ENCODE peak calls at places on chromosomes 1 and 21, in ten cellular contexts. A is tibial nerve, B is lower leg skin, S is IMR-90, F is NB4, Z is heart left ventricle, W is prostate gland, Q is A549, I is gastrocnemius medialis, L is spleen. X is an unnamed sample.

GRCh38 chr1:33130297-33130696 is 49.3 kb downstream of the AZIN2 start:
- DNase-seq in Q (no peak), L (no peak), W (no peak), S (peak; percentile 64), Z (no peak), B (peak; percentile 26), F (peak; percentile 78), A (no peak), I (peak; percentile 40), X (no peak)

GRCh38 chr1:31669786-31670582 is 25.3 kb upstream of the PEF1 start:
- DNase-seq in W (peak; percentile 91), Q (peak; percentile 40), A (peak; percentile 69), L (no peak), I (peak; percentile 64), S (peak; percentile 20), F (peak; percentile 34), B (peak; percentile 92), Z (peak; percentile 74), X (no peak)

GRCh38 chr1:66916320-66916719 is 8.3 kb downstream of the DNAI4 start:
- DNase-seq in F (no peak), Z (no peak), A (no peak), S (no peak), B (no peak), L (no peak), Q (no peak), I (no peak), W (no peak), X (no peak)

GRCh38 chr1:19405195-19405760 is 80.1 kb downstream of the CAPZB start:
- DNase-seq in Q (no peak), B (no peak), I (no peak), W (no peak), F (no peak), L (no peak), Z (no peak), S (no peak), A (no peak), X (no peak)

GRCh38 chr1:22115281-22115680 is 27.6 kb downstream of the WNT4 start:
- DNase-seq in W (no peak), Q (no peak), S (no peak), B (no peak), L (no peak), I (no peak), Z (no peak), F (no peak), A (no peak), X (no peak)

GRCh38 chr21:42107881-42108553 is 36.9 kb downstream of the UMODL1 start:
- DNase-seq in Q (peak; percentile 51), B (no peak), Z (peak; percentile 54), L (peak; percentile 90), W (peak; percentile 64), F (peak; percentile 72), I (peak; percentile 23), S (peak; percentile 65), A (no peak), X (no peak)

GRCh38 chr1:221726331-221726692 is 15.6 kb downstream of the DUSP10 start:
- DNase-seq in Q (no peak), S (no peak), F (no peak), I (no peak), A (no peak), W (no peak), Z (no peak), B (no peak), L (no peak), X (no peak)

GRCh38 chr1:87712261-87712674 is 383.6 kb downstream of the LMO4 start:
- DNase-seq in B (no peak), L (no peak), Z (no peak), I (no peak), A (no peak), Q (peak; percentile 7), S (no peak), F (no peak), W (no peak), X (no peak)

GRCh38 chr1:45205000-45205909 is 1.1 kb downstream of the ZSWIM5 start:
- DNase-seq in W (peak; percentile 52), L (peak; percentile 77), F (peak; percentile 30), Z (peak; percentile 47), S (peak; percentile 34), I (no peak), B (peak; percentile 88), Q (peak; percentile 11), A (peak; percentile 12), X (no peak)

GRCh38 chr1:236795757-236796719 is 946 bp downstream of the MTR start:
- DNase-seq in S (peak; percentile 62), L (no peak), Z (no peak), I (no peak), B (peak; percentile 90), W (no peak), A (no peak), Q (no peak), F (peak; percentile 46), X (no peak)

GRCh38 chr21:41767606-41768370 is 936 bp upstream of the RIPK4 start:
- DNase-seq in F (no peak), B (no peak), Z (no peak), A (no peak), I (no peak), Q (peak; percentile 50), W (no peak), L (no peak), S (peak; percentile 17), X (no peak)

GRCh38 chr1:203129501-203130231 is 2.1 kb downstream of the ADORA1 start:
- DNase-seq in L (no peak), W (no peak), A (no peak), I (no peak), Z (peak; percentile 81), Q (no peak), S (no peak), B (peak; percentile 80), F (no peak), X (no peak)

GRCh38 chr1:203126151-203126865 is 1.2 kb upstream of the ADORA1 start:
- DNase-seq in L (peak; percentile 74), I (no peak), A (no peak), Z (no peak), F (peak; percentile 30), S (peak; percentile 22), B (peak; percentile 73), Q (no peak), W (no peak), X (no peak)

GRCh38 chr1:203126866-203127671 is 457 bp upstream of the ADORA1 start:
- DNase-seq in F (no peak), I (no peak), B (peak; percentile 53), Z (no peak), S (peak; percentile 4), L (no peak), Q (no peak), W (no peak), A (no peak), X (no peak)

GRCh38 chr1:203128691-203129500 is 1.4 kb downstream of the ADORA1 start:
- DNase-seq in W (no peak), S (no peak), I (no peak), A (no peak), Z (no peak), Q (no peak), B (peak; percentile 70), F (no peak), L (no peak), X (no peak)

DNA sequence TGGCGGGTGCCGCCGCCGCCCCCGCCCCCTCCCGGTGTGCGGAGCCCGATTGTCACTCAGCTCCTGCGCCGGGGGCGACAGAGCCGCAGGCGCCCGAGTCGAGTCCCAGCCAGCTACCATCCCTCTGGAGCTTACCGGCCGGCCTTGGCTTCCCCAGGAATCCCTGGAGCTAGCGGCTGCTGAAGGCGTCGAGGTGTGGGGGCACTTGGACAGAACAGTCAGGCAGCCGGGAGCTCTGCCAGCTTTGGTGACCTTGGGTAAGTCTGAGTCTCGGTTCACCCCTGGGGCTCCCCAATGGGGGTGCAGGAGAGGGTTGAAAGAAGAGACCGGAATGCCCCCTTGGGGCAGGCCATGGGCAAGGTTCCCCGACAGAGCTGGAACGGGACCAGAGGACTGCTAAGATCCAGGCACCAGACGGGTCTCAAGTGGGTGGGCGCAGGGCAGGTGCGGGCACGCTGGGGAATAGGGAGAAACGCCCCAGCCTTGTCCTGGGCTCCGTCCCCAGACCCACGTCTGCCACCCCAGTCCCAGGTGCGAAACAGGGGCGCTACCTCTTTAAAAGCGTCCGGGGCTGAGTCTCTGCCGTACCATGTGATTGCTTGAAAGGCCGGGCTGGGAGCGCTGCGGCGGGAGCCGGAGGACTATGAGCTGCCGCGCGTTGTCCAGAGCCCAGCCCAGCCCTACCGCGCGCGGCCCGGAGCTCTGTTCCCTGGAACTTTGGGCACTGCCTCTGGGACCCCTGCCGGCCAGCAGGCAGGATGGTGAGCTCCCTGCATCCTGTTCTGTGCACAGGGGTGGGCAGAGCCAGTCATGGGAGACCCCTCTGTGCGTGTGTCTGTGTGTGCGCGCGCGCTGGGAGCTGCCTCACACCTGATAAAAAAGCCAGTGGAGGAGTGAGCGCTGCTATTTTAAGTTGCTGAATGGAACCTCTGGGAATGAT is at the start of gene ADORA1:
- DNase-seq in Q (peak; percentile 43), L (peak; percentile 76), I (peak; percentile 47), Z (peak; percentile 68), A (peak; percentile 44), W (peak; percentile 24), B (peak; percentile 90), F (peak; percentile 47), S (peak; percentile 41), X (no peak)
- TF ChIP-seq CTCF in Q (no peak), L (no peak), I (peak; percentile 8), Z (no peak), A (no peak), W (peak; percentile 15), B (no peak), F (no peak), S (no peak), X (no peak)

GRCh38 chr1:7962011-7962335 is 462 bp downstream of the PARK7 start:
- DNase-seq in L (no peak), Q (no peak), S (no peak), A (no peak), I (no peak), W (no peak), B (no peak), F (no peak), Z (no peak), X (no peak)
- TF ChIP-seq POLR2A in L (no peak), Q (no peak), S (no peak), A (no peak), I (no peak), W (no peak), B (no peak), F (no peak), Z (no peak), X (no peak)

DNA sequence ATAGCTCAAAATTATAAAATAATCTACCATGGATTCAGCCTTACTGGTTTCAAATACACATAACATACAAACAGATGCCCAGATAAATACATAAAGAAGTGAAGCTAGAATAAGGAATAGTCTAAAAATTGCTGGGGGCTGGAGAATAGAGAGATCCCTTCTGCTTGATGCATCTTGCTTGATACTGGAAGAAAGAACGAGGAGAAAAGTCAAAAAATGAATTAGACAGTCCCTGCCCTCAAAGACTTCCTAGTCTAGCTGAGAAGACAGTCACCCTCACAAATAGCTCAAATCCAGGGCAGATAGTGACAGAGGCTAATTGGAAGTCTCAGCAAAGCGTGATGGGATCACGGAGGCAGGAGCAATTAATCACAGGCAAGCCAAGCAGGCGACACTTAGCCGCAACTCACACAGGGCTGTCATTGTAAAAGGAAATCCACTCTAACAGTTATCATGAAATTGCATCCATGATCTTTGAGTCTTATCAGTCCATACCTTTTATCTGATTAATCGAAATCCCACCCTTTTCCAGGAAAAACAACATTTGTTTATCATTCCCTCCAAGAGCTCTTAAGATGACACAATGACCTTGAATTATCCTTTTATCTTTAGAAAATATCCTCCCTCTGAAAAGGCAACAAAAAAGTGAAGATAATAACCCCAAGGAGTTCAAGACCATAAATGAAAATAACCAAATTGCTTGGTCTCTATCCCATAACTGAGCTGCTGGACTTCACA is 59.7 kb upstream of the TIAM1 start:
- DNase-seq in S (no peak), B (no peak), Z (no peak), L (no peak), W (no peak), A (no peak), I (no peak), Q (no peak), F (no peak), X (no peak)
- TF ChIP-seq CTCF in S (no peak), B (no peak), Z (no peak), L (no peak), W (no peak), A (no peak), I (no peak), Q (no peak), F (no peak), X (no peak)

GRCh38 chr1:179937668-179938259 is 16.8 kb upstream of the CEP350 start:
- DNase-seq in L (no peak), W (no peak), F (no peak), I (no peak), Z (no peak), S (no peak), B (no peak), Q (no peak), A (no peak), X (no peak)
- TF ChIP-seq POLR2A in L (no peak), W (no peak), F (no peak), I (no peak), Z (no peak), S (no peak), B (no peak), Q (no peak), A (no peak), X (no peak)

X was measured in esophagus squamous epithelium.